ENCODE peak calls at places on chromosomes 12 and 14, in seven cellular contexts. X is GM12878, M is GM12892, Y is K562, Q is H1, S is SK-N-SH, P is HepG2. U is an unnamed sample.

GRCh38 chr14:61197416-61197815 is 83.7 kb downstream of the TMEM30B start:
- DNase-seq in P (no peak), S (no peak), M (no peak), Q (no peak), Y (no peak), X (no peak), U (no peak)

GRCh38 chr12:19712041-19712440 is 272.7 kb downstream of the AEBP2 start:
- DNase-seq in S (no peak), X (no peak), Q (no peak), P (no peak), M (no peak), Y (no peak), U (no peak)

GRCh38 chr14:91927800-91928199 is 19.7 kb downstream of the FBLN5 start:
- DNase-seq in X (no peak), S (no peak), P (no peak), Y (no peak), Q (no peak), M (no peak), U (no peak)

GRCh38 chr14:67602995-67603545 is 3.0 kb upstream of the PIGH start:
- DNase-seq in M (no peak), Q (no peak), S (no peak), P (no peak), X (peak; percentile 71), Y (no peak), U (no peak)

GRCh38 chr12:5114436-5114835 is 70.8 kb downstream of the KCNA5 start:
- DNase-seq in X (no peak), Y (no peak), M (no peak), S (no peak), P (no peak), Q (no peak), U (no peak)

GRCh38 chr12:88471641-88472040 is 108.6 kb downstream of the KITLG start:
- DNase-seq in M (no peak), Q (no peak), Y (no peak), X (no peak), S (no peak), P (no peak), U (no peak)

GRCh38 chr12:124956571-124956970 is 32.4 kb downstream of the DHX37 start:
- DNase-seq in P (no peak), M (no peak), Y (no peak), X (no peak), S (peak; percentile 15), Q (no peak), U (no peak)

GRCh38 chr12:45184145-45184958 is 31.5 kb upstream of the ANO6 start:
- DNase-seq in Q (no peak), P (no peak), Y (no peak), S (no peak), X (no peak), M (no peak), U (no peak)

GRCh38 chr14:96584199-96584906 is 82.2 kb downstream of the PAPOLA start:
- DNase-seq in Q (peak; percentile 43), P (peak; percentile 65), S (peak; percentile 88), X (no peak), Y (peak; percentile 72), M (peak; percentile 62), U (peak; percentile 66)

GRCh38 chr12:84329933-84330332 is 582.7 kb downstream of the SLC6A15 start:
- DNase-seq in P (no peak), S (no peak), Y (no peak), M (no peak), X (no peak), Q (no peak), U (no peak)

GRCh38 chr14:88612981-88613380 is 50.1 kb downstream of the ZC3H14 start:
- DNase-seq in Y (no peak), X (no peak), P (no peak), M (no peak), Q (no peak), S (no peak), U (no peak)

GRCh38 chr12:78181544-78182162 is 351.0 kb downstream of the NAV3 start:
- DNase-seq in Q (no peak), Y (no peak), X (no peak), P (peak; percentile 2), M (no peak), S (peak; percentile 1), U (no peak)

GRCh38 chr12:66693901-66694513 is 15.1 kb upstream of the GRIP1 start:
- DNase-seq in Y (peak; percentile 48), S (peak; percentile 15), X (peak; percentile 23), P (peak; percentile 35), Q (no peak), M (peak; percentile 5), U (peak; percentile 10)

GRCh38 chr14:92959761-92960680 is 37.1 kb downstream of the CHGA start:
- DNase-seq in M (no peak), S (no peak), Q (no peak), P (no peak), X (no peak), Y (no peak), U (no peak)

GRCh38 chr14:46250113-46250703 is 401.4 kb downstream of the RPL10L start:
- DNase-seq in Y (no peak), P (peak; percentile 2), Q (no peak), S (no peak), X (no peak), M (no peak), U (no peak)

GRCh38 chr14:75234173-75234855 is 44.3 kb upstream of the FOS start:
- DNase-seq in Y (peak; percentile 26), Q (no peak), X (no peak), M (no peak), S (no peak), P (peak; percentile 31), U (no peak)

GRCh38 chr14:95515523-95516517 is 630 bp downstream of the SYNE3 start:
- DNase-seq in S (peak; percentile 87), Q (no peak), P (peak; percentile 39), X (no peak), Y (peak; percentile 76), M (peak; percentile 95), U (peak; percentile 91)
- TF ChIP-seq TAF1 in S (no peak), Q (no peak), P (no peak), X (peak; percentile 58), Y (no peak), M (no peak), U (no peak)

DNA sequence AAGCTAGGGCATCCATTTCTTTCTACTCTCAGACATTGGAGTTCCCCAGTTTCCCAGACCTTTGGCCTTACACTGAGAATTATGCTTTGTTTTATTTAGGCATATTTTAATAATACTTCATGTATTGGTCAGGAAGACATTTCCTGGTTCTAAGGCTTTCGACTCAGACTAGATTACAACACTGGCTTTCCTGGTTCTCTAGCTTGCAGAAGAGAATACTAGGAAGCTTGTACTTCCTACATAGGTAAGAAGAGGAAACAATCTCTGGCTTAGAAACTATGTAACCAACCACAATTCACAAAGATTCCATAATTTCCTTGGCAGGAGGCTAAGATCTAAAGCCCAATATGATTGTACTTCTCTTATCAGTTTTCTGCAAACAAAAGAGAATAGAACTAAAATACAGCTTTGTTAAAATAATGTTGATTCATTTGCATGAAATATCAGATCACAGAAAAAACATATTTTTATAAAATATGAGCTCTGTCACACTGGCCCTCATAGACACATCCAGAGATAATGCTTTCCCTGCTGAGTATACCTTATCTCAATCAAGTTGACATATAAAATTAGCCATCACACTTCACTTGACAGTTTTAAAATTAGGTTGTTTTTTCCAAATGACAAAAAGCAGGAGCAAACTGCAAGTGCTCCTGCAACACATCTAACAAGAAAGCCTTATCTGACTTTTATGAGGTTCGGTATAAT is 30.5 kb downstream of the CLEC2D start:
- DNase-seq in M (no peak), Y (no peak), X (no peak), Q (no peak), S (no peak), P (no peak), U (no peak)
- TF ChIP-seq TAF1 in M (no peak), Y (no peak), X (no peak), Q (no peak), S (no peak), P (no peak), U (no peak)

GRCh38 chr14:41718477-41719166 is 111.9 kb downstream of the LRFN5 start:
- DNase-seq in Q (no peak), P (no peak), X (no peak), S (no peak), M (no peak), Y (no peak), U (no peak)
- TF ChIP-seq TAF1 in Q (no peak), P (no peak), X (no peak), S (no peak), M (no peak), Y (no peak), U (no peak)

GRCh38 chr12:75814856-75815754 is 216.5 kb downstream of the PHLDA1 start:
- DNase-seq in M (no peak), Q (no peak), X (no peak), S (peak; percentile 40), Y (no peak), P (no peak), U (no peak)
- TF ChIP-seq TAF1 in M (no peak), Q (no peak), X (no peak), S (no peak), Y (no peak), P (no peak), U (no peak)

GRCh38 chr12:100632445-100632892 is 59.0 kb downstream of the GAS2L3 start:
- DNase-seq in X (peak; percentile 4), P (peak; percentile 4), Y (no peak), Q (no peak), M (no peak), S (no peak), U (no peak)
- TF ChIP-seq TAF1 in X (no peak), P (no peak), Y (no peak), Q (no peak), M (no peak), S (no peak), U (no peak)

GRCh38 chr12:132495165-132495544 is 5.2 kb downstream of the FBRSL1 start:
- DNase-seq in P (no peak), Y (no peak), X (no peak), Q (no peak), M (no peak), S (no peak), U (no peak)

GRCh38 chr12:132494294-132495164 is 4.6 kb downstream of the FBRSL1 start:
- DNase-seq in X (no peak), P (no peak), Q (no peak), S (no peak), Y (peak; percentile 72), M (no peak), U (no peak)

GRCh38 chr12:132496710-132497109 is 6.8 kb downstream of the FBRSL1 start:
- DNase-seq in X (no peak), Y (no peak), M (no peak), S (no peak), P (no peak), Q (no peak), U (no peak)

GRCh38 chr12:132496270-132496669 is 6.3 kb downstream of the FBRSL1 start:
- DNase-seq in Y (no peak), S (no peak), X (no peak), Q (no peak), P (no peak), M (no peak), U (no peak)

DNA sequence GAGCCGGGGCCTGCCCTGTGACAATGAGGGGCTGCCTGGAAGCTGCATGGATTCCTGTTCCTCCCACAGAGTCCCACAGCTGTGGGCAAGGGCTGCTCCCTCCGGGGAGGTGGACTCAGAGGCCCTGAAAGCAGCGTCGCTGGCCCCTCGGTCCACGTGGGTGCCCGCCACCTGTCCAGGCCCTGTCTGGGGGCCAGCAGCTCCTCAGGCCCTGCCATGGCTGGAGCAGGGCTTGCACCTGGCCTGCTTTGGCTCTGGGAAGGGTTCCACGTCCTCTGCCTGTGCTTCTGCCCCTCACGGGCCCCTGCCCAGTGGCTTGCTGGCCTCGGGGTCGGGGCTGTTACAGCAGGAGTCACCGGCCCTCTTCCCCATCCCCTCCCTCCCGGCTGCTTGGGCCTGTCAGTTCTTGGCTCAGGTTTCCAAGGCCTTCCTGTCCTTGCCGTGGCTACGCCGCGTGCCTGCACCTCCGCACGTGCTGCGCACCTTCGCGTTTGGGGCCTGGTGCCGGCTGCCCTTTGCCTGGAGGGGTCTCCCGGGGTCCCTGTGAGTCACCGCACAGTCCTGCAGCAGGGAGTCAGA is 5.8 kb downstream of the FBRSL1 start:
- DNase-seq in M (no peak), Y (no peak), P (no peak), X (no peak), Q (no peak), S (no peak), U (no peak)
- TF ChIP-seq TAF1 in M (no peak), Y (no peak), P (no peak), X (no peak), Q (no peak), S (no peak), U (no peak)

U was measured in GM12891.